ENCODE peak calls at places on chromosomes 11 and 22, in five cellular contexts. One of them, this sample, is unnamed.

GRCh38 chr11:3994030-3994640 is 100.5 kb upstream of the RRM1 start:
- DNase-seq in fibroblast of mammary gland: peak; percentile 50
- DNase-seq in BJ: no peak
- DNase-seq in colonic mucosa: no peak
- DNase-seq in AG04449: no peak
- DNase-seq in this sample: no peak

GRCh38 chr11:66467034-66467659 is 442 bp downstream of the PELI3 start:
- DNase-seq in fibroblast of mammary gland: no peak
- DNase-seq in BJ: no peak
- DNase-seq in colonic mucosa: peak; percentile 30
- DNase-seq in AG04449: no peak
- DNase-seq in this sample: no peak

GRCh38 chr11:134282121-134283045 is 6.2 kb downstream of the GLB1L3 start:
- DNase-seq in fibroblast of mammary gland: no peak
- DNase-seq in BJ: no peak
- DNase-seq in colonic mucosa: no peak
- DNase-seq in AG04449: no peak
- DNase-seq in this sample: no peak

GRCh38 chr22:20258584-20259335 is 9.4 kb downstream of the RTN4R start:
- DNase-seq in fibroblast of mammary gland: no peak
- DNase-seq in BJ: no peak
- DNase-seq in colonic mucosa: no peak
- DNase-seq in AG04449: no peak
- DNase-seq in this sample: no peak

GRCh38 chr11:61996933-61997332 is 29.5 kb upstream of the FTH1 start:
- DNase-seq in fibroblast of mammary gland: no peak
- DNase-seq in BJ: no peak
- DNase-seq in colonic mucosa: no peak
- DNase-seq in AG04449: no peak
- DNase-seq in this sample: no peak

GRCh38 chr22:49052023-49052538 is 775.6 kb downstream of the BRD1 start:
- DNase-seq in fibroblast of mammary gland: no peak
- DNase-seq in BJ: no peak
- DNase-seq in colonic mucosa: peak; percentile 25
- DNase-seq in AG04449: no peak
- DNase-seq in this sample: peak; percentile 21

GRCh38 chr11:65575568-65576231 is at the start of gene EHBP1L1:
- DNase-seq in fibroblast of mammary gland: peak; percentile 58
- DNase-seq in BJ: no peak
- DNase-seq in colonic mucosa: peak; percentile 76
- DNase-seq in AG04449: no peak
- DNase-seq in this sample: peak; percentile 71

GRCh38 chr11:17171342-17171741 is 36.4 kb downstream of the PIK3C2A start:
- DNase-seq in fibroblast of mammary gland: peak; percentile 15
- DNase-seq in BJ: peak; percentile 17
- DNase-seq in colonic mucosa: no peak
- DNase-seq in AG04449: peak; percentile 9
- DNase-seq in this sample: no peak

GRCh38 chr22:47190957-47191323 is 428.5 kb downstream of the TBC1D22A start:
- DNase-seq in fibroblast of mammary gland: no peak
- DNase-seq in BJ: no peak
- DNase-seq in colonic mucosa: no peak
- DNase-seq in AG04449: no peak
- DNase-seq in this sample: no peak

GRCh38 chr11:103662880-103663279 is 373.6 kb upstream of the DDI1 start:
- DNase-seq in fibroblast of mammary gland: no peak
- DNase-seq in BJ: no peak
- DNase-seq in colonic mucosa: no peak
- DNase-seq in AG04449: no peak
- DNase-seq in this sample: no peak

GRCh38 chr11:77381749-77382693 is 80.5 kb upstream of the GDPD4 start:
- DNase-seq in fibroblast of mammary gland: peak; percentile 74
- DNase-seq in BJ: peak; percentile 38
- DNase-seq in colonic mucosa: no peak
- DNase-seq in AG04449: peak; percentile 52
- DNase-seq in this sample: no peak

GRCh38 chr11:78149646-78150045 is 10.2 kb upstream of the ALG8 start:
- DNase-seq in fibroblast of mammary gland: peak; percentile 80
- DNase-seq in BJ: no peak
- DNase-seq in colonic mucosa: no peak
- DNase-seq in AG04449: peak; percentile 57
- DNase-seq in this sample: no peak

GRCh38 chr22:38871360-38872171 is 450 bp downstream of the CBX6 start:
- DNase-seq in fibroblast of mammary gland: no peak
- DNase-seq in BJ: no peak
- DNase-seq in colonic mucosa: no peak
- DNase-seq in AG04449: no peak
- DNase-seq in this sample: peak; percentile 23

GRCh38 chr11:31340903-31341572 is 28.5 kb downstream of the DCDC1 start:
- DNase-seq in fibroblast of mammary gland: peak; percentile 44
- DNase-seq in BJ: no peak
- DNase-seq in colonic mucosa: peak; percentile 21
- DNase-seq in AG04449: no peak
- DNase-seq in this sample: peak; percentile 37

GRCh38 chr11:71176812-71177211 is 75.6 kb downstream of the SHANK2 start:
- DNase-seq in fibroblast of mammary gland: no peak
- DNase-seq in BJ: no peak
- DNase-seq in colonic mucosa: no peak
- DNase-seq in AG04449: no peak
- DNase-seq in this sample: no peak

GRCh38 chr22:17083811-17084540 is 824 bp upstream of the IL17RA start:
- DNase-seq in fibroblast of mammary gland: no peak
- DNase-seq in BJ: no peak
- DNase-seq in colonic mucosa: no peak
- DNase-seq in AG04449: no peak
- DNase-seq in this sample: no peak
- H3K4me3 ChIP-seq in fibroblast of mammary gland: peak overlapping the region; percentile 68
- H3K4me3 ChIP-seq in BJ: peak overlapping the region; percentile 77
- H3K4me3 ChIP-seq in colonic mucosa: peak overlapping the region; percentile 91
- H3K4me3 ChIP-seq in AG04449: peak overlapping the region; percentile 80
- H3K4me3 ChIP-seq in this sample: peak overlapping the region; percentile 58

DNA sequence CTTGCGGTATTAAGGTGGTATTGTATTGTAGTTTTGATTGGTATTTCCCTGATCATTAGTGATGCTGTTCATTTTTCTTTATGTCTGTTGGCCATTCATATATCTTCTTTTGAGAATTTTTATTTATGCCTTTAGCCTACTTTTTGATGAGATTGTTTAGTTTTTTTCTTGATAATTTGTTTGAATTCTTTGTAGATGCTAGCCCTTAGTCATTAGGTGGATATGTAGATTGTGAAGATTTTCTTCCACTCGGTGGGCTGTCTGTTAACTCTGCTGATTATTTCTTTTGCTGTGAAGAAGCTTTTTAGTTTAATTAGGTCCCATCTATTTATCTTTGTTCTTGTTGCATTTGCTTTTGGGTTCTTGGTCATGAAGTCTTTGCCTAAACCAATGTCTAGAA is 115.4 kb downstream of the VPREB1 start:
- DNase-seq in fibroblast of mammary gland: no peak
- DNase-seq in BJ: no peak
- DNase-seq in colonic mucosa: no peak
- DNase-seq in AG04449: no peak
- DNase-seq in this sample: no peak
- H3K4me3 ChIP-seq in fibroblast of mammary gland: no peak overlapping the region
- H3K4me3 ChIP-seq in BJ: no peak overlapping the region
- H3K4me3 ChIP-seq in colonic mucosa: no peak overlapping the region
- H3K4me3 ChIP-seq in AG04449: no peak overlapping the region
- H3K4me3 ChIP-seq in this sample: no peak overlapping the region

DNA sequence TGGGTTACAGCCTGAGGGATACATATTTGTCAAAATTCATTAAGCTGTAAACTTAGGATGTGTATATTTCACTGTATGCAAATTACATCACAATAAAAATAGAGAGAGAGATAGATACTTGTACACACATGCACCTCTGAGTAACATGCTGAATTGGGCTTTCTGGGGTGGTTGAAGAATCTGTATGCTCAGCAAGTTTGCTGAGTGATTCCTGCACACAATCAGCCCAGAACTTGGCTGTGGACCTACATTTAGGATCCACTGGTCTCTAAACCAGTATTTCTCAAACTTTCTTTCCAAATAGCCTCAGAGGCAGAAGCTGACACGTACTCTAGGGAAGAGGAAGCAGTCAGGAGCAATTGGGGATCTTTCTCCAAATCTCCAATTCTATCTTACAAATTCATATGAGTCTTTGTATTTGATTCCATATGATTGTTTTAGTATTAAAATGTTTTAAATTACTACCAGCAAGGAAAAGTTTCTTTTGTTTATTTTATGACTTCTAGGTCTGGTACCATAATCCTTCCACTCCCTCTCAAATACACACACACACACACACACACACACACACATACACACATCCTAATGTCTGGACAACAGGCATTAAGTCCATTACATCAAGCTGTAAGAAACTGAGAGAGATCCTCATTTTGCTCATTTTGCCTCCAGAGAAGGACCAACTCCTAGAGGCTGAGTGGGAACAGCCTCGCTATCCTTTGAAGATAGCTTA is 20.0 kb downstream of the SYT13 start:
- DNase-seq in fibroblast of mammary gland: no peak
- DNase-seq in BJ: no peak
- DNase-seq in colonic mucosa: peak; percentile 64
- DNase-seq in AG04449: no peak
- DNase-seq in this sample: no peak
- H3K4me3 ChIP-seq in fibroblast of mammary gland: no peak overlapping the region
- H3K4me3 ChIP-seq in BJ: no peak overlapping the region
- H3K4me3 ChIP-seq in colonic mucosa: no peak overlapping the region
- H3K4me3 ChIP-seq in AG04449: no peak overlapping the region
- H3K4me3 ChIP-seq in this sample: no peak overlapping the region

GRCh38 chr11:34624069-34624468 is 3.2 kb downstream of the EHF start:
- DNase-seq in fibroblast of mammary gland: no peak
- DNase-seq in BJ: no peak
- DNase-seq in colonic mucosa: peak; percentile 80
- DNase-seq in AG04449: no peak
- DNase-seq in this sample: peak; percentile 20
- H3K4me3 ChIP-seq in fibroblast of mammary gland: no peak overlapping the region
- H3K4me3 ChIP-seq in BJ: no peak overlapping the region
- H3K4me3 ChIP-seq in colonic mucosa: peak overlapping the region; percentile 43
- H3K4me3 ChIP-seq in AG04449: no peak overlapping the region
- H3K4me3 ChIP-seq in this sample: peak overlapping the region; percentile 10

GRCh38 chr11:2694995-2695939 is 4.5 kb downstream of the KCNQ1OT1 start:
- DNase-seq in fibroblast of mammary gland: no peak
- DNase-seq in BJ: no peak
- DNase-seq in colonic mucosa: no peak
- DNase-seq in AG04449: no peak
- DNase-seq in this sample: no peak
- H3K4me3 ChIP-seq in fibroblast of mammary gland: no peak overlapping the region
- H3K4me3 ChIP-seq in BJ: no peak overlapping the region
- H3K4me3 ChIP-seq in colonic mucosa: no peak overlapping the region
- H3K4me3 ChIP-seq in AG04449: no peak overlapping the region
- H3K4me3 ChIP-seq in this sample: no peak overlapping the region